ENCODE peak calls at places on chromosomes 2 and 18, in six cellular contexts. L, J, C, S, G and A are unnamed samples.

GRCh38 chr2:65788556-65788955 is 356.2 kb upstream of the SPRED2 start:
- DNase-seq in L (no peak), J (peak), S (no peak), G (no peak), C (no peak), A (no peak)

GRCh38 chr18:79136742-79137141 is 67.5 kb downstream of the ATP9B start:
- DNase-seq in S (no peak), J (no peak), C (no peak), L (no peak), G (no peak), A (no peak)

GRCh38 chr18:10973579-10974260 is 175.6 kb downstream of the PIEZO2 start:
- DNase-seq in J (peak), G (no peak), L (no peak), C (no peak), S (no peak), A (no peak)

GRCh38 chr2:72011791-72012190 is 135.9 kb downstream of the CYP26B1 start:
- DNase-seq in C (peak), G (no peak), S (no peak), J (no peak), L (no peak), A (no peak)

GRCh38 chr2:19607931-19608762 is 249.7 kb upstream of the OSR1 start:
- DNase-seq in G (no peak), S (no peak), J (no peak), L (no peak), C (no peak), A (no peak)

GRCh38 chr2:218872645-218873358 is 7.8 kb upstream of the WNT10A start:
- DNase-seq in S (no peak), C (no peak), J (no peak), L (no peak), G (no peak), A (no peak)

GRCh38 chr2:73268831-73269685 is 15.2 kb downstream of the FBXO41 start:
- DNase-seq in L (no peak), J (no peak), G (peak), S (peak), C (peak), A (peak)

GRCh38 chr2:181715033-181715630 is 34.8 kb upstream of the NEUROD1 start:
- DNase-seq in S (peak), G (peak), C (peak), J (peak), L (peak), A (peak)

GRCh38 chr2:230908094-230908594 is 16.9 kb downstream of the GPR55 start:
- DNase-seq in L (no peak), C (no peak), J (no peak), G (no peak), S (no peak), A (no peak)

GRCh38 chr18:23331091-23331920 is 121.8 kb upstream of the RIOK3 start:
- DNase-seq in C (no peak), L (peak), S (no peak), J (no peak), G (no peak), A (no peak)

GRCh38 chr2:46841621-46842020 is 74.0 kb downstream of the MCFD2 start:
- DNase-seq in S (no peak), G (no peak), C (no peak), J (peak), L (no peak), A (no peak)

GRCh38 chr2:171598713-171599319 is 76.5 kb downstream of the CYBRD1 start:
- DNase-seq in G (peak), S (peak), C (peak), L (no peak), J (peak), A (peak)

GRCh38 chr2:237886702-237887481 is 27.5 kb downstream of the RAMP1 start:
- DNase-seq in J (peak), C (no peak), S (no peak), G (no peak), L (no peak), A (no peak)

GRCh38 chr2:206939340-206939739 is at the start of gene CPO:
- DNase-seq in C (no peak), S (no peak), J (no peak), G (no peak), L (no peak), A (no peak)

GRCh38 chr2:71001592-71002570 is 7.2 kb upstream of the TEX261 start:
- DNase-seq in C (peak), G (peak), L (no peak), J (no peak), S (peak), A (no peak)

GRCh38 chr2:70716951-70717350 is 51.0 kb downstream of the ADD2 start:
- DNase-seq in C (no peak), G (no peak), S (no peak), J (no peak), L (no peak), A (no peak)

GRCh38 chr18:2979027-2979570 is 33.8 kb downstream of the LPIN2 start:
- DNase-seq in C (no peak), L (no peak), J (no peak), S (no peak), G (no peak), A (no peak)

GRCh38 chr2:37671013-37671815 is at the start of gene CDC42EP3:
- DNase-seq in G (peak), S (peak), C (peak), L (peak), J (no peak), A (peak)

GRCh38 chr2:75276093-75277055 is 77.1 kb upstream of the TACR1 start:
- DNase-seq in S (no peak), L (no peak), G (no peak), J (no peak), C (no peak), A (no peak)